ENCODE peak calls at places on chromosomes 2 and 18, in seven cellular contexts. D is neural progenitor cell, E is upper lobe of right lung, J is transverse colon, V is uterus, H is SK-N-SH, G is heart right ventricle. W is an unnamed sample. For H3K36me3, the result is how much of the 10 kb centered on the place peaks cover.

GRCh38 chr2:101811226-101812015 is 113.9 kb downstream of the MAP4K4 start:
- DNase-seq in D (no peak), E (no peak), J (no peak), V (no peak), H (no peak), G (no peak), W (no peak)

GRCh38 chr2:83022631-83023210 is 1436.4 kb downstream of the SUCLG1 start:
- DNase-seq in D (no peak), E (no peak), J (no peak), V (no peak), H (no peak), G (no peak), W (no peak)

GRCh38 chr18:23612434-23613090 is 26.3 kb upstream of the NPC1 start:
- DNase-seq in D (no peak), E (no peak), J (no peak), V (no peak), H (no peak), G (no peak), W (no peak)

GRCh38 chr2:132009874-132010521 is 151.8 kb downstream of the ANKRD30BL start:
- DNase-seq in D (peak), E (peak), J (no peak), V (no peak), H (peak), G (no peak), W (no peak)

GRCh38 chr2:38260469-38260868 is 116.6 kb downstream of the ATL2 start:
- DNase-seq in D (no peak), E (no peak), J (no peak), V (no peak), H (no peak), G (no peak), W (no peak)

GRCh38 chr2:230060672-230061293 is 7.9 kb downstream of the SLC16A14 start:
- DNase-seq in D (no peak), E (no peak), J (no peak), V (no peak), H (no peak), G (no peak), W (no peak)

GRCh38 chr2:233426619-233427342 is 72.5 kb downstream of the DGKD start:
- DNase-seq in D (no peak), E (no peak), J (no peak), V (no peak), H (no peak), G (no peak), W (no peak)

GRCh38 chr2:218230882-218231281 is 13.9 kb downstream of the ARPC2 start:
- DNase-seq in D (no peak), E (no peak), J (peak), V (no peak), H (peak), G (no peak), W (no peak)

GRCh38 chr2:8461341-8461740 is 220.5 kb upstream of the ID2 start:
- DNase-seq in D (no peak), E (no peak), J (no peak), V (no peak), H (no peak), G (no peak), W (no peak)

GRCh38 chr18:61823595-61823994 is 69.2 kb downstream of the RNF152 start:
- DNase-seq in D (no peak), E (no peak), J (no peak), V (no peak), H (no peak), G (no peak), W (peak)

GRCh38 chr2:64498438-64498837 is 25.7 kb upstream of the AFTPH start:
- DNase-seq in D (no peak), E (no peak), J (no peak), V (no peak), H (no peak), G (no peak), W (no peak)

GRCh38 chr18:12308386-12309100 is 502 bp downstream of the TUBB6 start:
- DNase-seq in D (peak), E (peak), J (peak), V (peak), H (peak), G (peak), W (peak)

DNA sequence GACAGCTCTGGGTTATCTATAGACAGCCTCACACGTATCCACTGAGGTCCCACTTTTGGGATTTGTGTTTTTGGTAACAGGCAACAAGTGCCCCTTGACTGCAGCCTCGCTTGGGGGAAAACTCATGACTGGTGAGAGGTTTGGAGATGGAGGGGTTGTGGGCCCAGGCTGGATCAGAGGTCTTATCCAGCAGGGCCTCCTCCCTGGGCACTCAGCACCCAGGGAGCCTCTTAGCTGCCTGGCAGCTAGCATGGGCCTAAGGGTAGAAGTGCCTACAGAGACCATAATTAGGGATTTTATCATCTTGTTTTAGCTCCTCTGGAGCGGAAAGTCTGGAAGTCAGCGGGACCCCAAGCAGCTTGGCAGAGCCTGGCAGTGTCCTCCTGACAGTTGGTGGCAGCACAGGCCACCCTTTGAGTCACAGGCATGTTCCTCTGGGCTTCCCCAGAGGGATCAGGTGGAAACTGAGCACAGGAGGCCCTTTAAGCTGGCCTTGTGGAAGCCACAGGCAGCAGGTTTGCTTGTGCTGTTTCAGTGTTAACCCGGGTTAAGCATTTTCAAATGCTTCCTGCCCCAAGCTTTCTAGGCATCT is 143.1 kb downstream of the KCTD1 start:
- DNase-seq in D (peak), E (no peak), J (peak), V (no peak), H (peak), G (peak), W (peak)
- TF ChIP-seq CTCF in D (peak), E (peak), J (no peak), V (no peak), H (peak), G (peak), W (peak)

GRCh38 chr2:235381261-235381912 is 112.5 kb upstream of the AGAP1 start:
- DNase-seq in D (no peak), E (no peak), J (no peak), V (no peak), H (no peak), G (no peak), W (no peak)

GRCh38 chr2:235382091-235383000 is 111.5 kb upstream of the AGAP1 start:
- DNase-seq in D (no peak), E (no peak), J (no peak), V (no peak), H (no peak), G (no peak), W (no peak)

GRCh38 chr2:235383272-235383843 is 110.5 kb upstream of the AGAP1 start:
- DNase-seq in D (no peak), E (no peak), J (no peak), V (no peak), H (no peak), G (no peak), W (no peak)

GRCh38 chr2:235378261-235378660 is 115.6 kb upstream of the AGAP1 start:
- DNase-seq in D (no peak), E (no peak), J (peak), V (no peak), H (no peak), G (no peak), W (no peak)

GRCh38 chr2:235378944-235379343 is 114.9 kb upstream of the AGAP1 start:
- DNase-seq in D (no peak), E (no peak), J (no peak), V (no peak), H (no peak), G (no peak), W (no peak)
- H3K36me3 ChIP-seq in D (under half), E (under half), J (under half), V (under half), H (under half), G (under half), W (under half)

DNA sequence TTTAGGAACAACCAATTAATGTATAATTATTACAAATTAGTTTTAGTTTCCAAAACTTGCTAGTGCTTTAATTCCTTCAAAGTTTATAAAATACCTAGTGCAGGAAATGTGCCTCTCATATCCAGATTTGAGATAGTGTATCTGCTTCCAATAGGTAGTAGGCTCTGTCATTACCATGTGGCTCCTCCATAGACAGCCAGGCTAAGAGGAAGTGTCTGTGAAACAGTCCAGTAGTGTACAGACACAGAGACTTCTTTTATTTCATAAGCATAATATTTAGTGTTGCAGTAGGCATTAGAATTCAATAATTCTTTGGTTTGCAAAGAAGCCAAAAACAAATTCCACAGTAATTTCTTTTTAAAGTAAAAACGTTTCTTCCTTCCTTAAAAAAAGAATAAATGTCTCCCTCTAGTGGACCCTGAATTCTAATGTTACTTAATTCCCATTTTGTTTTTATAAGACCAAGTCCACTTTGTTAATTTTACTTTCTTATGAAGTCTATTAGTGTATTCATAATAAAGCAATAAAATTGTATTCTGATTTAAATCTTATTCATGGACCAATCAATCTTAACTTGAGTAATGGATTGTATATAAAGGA is 101.2 kb downstream of the NEB start:
- DNase-seq in D (no peak), E (no peak), J (no peak), V (no peak), H (peak), G (no peak), W (no peak)
- TF ChIP-seq CTCF in D (peak), E (peak), J (no peak), V (no peak), H (peak), G (no peak), W (no peak)

GRCh38 chr2:42337356-42337820 is 23.6 kb downstream of the COX7A2L start:
- DNase-seq in D (no peak), E (no peak), J (no peak), V (no peak), H (no peak), G (no peak), W (no peak)

GRCh38 chr2:42339191-42339912 is 21.7 kb downstream of the COX7A2L start:
- DNase-seq in D (peak), E (no peak), J (no peak), V (no peak), H (peak), G (no peak), W (no peak)

GRCh38 chr2:42338567-42339190 is 22.3 kb downstream of the COX7A2L start:
- DNase-seq in D (no peak), E (no peak), J (no peak), V (no peak), H (no peak), G (no peak), W (no peak)

GRCh38 chr2:42336361-42336965 is 24.6 kb downstream of the COX7A2L start:
- DNase-seq in D (peak), E (no peak), J (no peak), V (no peak), H (no peak), G (no peak), W (no peak)

GRCh38 chr2:42337846-42338566 is 23.0 kb downstream of the COX7A2L start:
- DNase-seq in D (no peak), E (no peak), J (no peak), V (no peak), H (no peak), G (no peak), W (no peak)
- H3K36me3 ChIP-seq in D (under half), E (under half), J (under half), V (under half), H (under half), G (under half), W (under half)

GRCh38 chr2:136077138-136077537 is 40.8 kb downstream of the CXCR4 start:
- DNase-seq in D (no peak), E (no peak), J (no peak), V (no peak), H (no peak), G (no peak), W (no peak)

GRCh38 chr2:136080114-136080513 is 37.8 kb downstream of the CXCR4 start:
- DNase-seq in D (no peak), E (no peak), J (no peak), V (no peak), H (no peak), G (no peak), W (no peak)

GRCh38 chr2:136070913-136071312 is 47.0 kb downstream of the CXCR4 start:
- DNase-seq in D (no peak), E (no peak), J (no peak), V (no peak), H (no peak), G (no peak), W (no peak)

GRCh38 chr2:136072616-136073015 is 45.3 kb downstream of the CXCR4 start:
- DNase-seq in D (no peak), E (no peak), J (no peak), V (no peak), H (no peak), G (no peak), W (no peak)

DNA sequence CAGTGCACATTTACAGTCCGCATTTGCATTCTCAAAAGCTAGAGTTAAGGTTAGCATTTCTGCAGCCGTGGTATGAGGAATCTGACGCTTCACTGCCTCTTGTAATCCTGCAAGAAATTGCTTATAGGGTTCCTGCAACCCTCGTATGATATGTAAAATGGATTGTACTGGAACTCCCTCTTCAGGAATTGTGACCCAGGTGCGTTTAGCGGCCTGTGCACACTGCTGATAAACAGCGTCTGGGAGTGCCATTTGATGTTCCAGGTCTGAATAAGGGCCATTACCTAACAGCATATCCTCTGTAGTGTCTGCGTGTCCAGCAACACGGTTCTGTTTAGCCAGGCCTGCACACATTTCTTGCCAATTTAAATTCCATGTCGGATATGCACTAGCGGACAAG is 42.5 kb downstream of the CXCR4 start:
- DNase-seq in D (no peak), E (no peak), J (no peak), V (no peak), H (no peak), G (no peak), W (no peak)
- TF ChIP-seq CTCF in D (no peak), E (no peak), J (no peak), V (no peak), H (no peak), G (no peak), W (no peak)

GRCh38 chr2:47169784-47170183 is 14.7 kb upstream of the STPG4 start:
- DNase-seq in D (no peak), E (no peak), J (no peak), V (no peak), H (no peak), G (no peak), W (no peak)

GRCh38 chr2:47165001-47165555 is 10.0 kb upstream of the STPG4 start:
- DNase-seq in D (no peak), E (no peak), J (no peak), V (no peak), H (no peak), G (no peak), W (no peak)

GRCh38 chr2:47162780-47163179 is 7.7 kb upstream of the STPG4 start:
- DNase-seq in D (no peak), E (no peak), J (no peak), V (no peak), H (no peak), G (no peak), W (no peak)

GRCh38 chr2:47172156-47172921 is 17.2 kb upstream of the STPG4 start:
- DNase-seq in D (no peak), E (no peak), J (no peak), V (no peak), H (no peak), G (no peak), W (no peak)

DNA sequence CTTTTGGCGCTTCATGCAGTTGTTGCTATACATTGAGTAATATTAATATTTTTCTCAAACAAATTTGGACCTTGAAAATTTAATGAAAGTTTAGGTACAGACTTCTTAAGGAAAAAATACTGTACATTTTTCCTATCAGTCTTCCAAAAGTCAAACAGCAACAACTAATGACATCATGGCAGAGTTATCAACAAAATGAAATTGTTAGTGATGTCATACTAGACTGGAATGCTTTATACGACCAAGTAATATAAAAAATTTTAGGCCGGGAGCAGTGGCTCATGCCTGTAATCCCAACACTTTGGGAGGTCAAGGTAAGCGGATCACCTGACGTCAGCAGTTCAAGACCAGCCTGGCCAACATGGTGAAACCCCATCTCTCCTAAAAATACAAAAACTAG is 12.0 kb upstream of the STPG4 start:
- DNase-seq in D (no peak), E (no peak), J (no peak), V (no peak), H (no peak), G (no peak), W (no peak)
- H3K36me3 ChIP-seq in D (under half), E (half or more), J (under half), V (under half), H (half or more), G (under half), W (half or more)

DNA sequence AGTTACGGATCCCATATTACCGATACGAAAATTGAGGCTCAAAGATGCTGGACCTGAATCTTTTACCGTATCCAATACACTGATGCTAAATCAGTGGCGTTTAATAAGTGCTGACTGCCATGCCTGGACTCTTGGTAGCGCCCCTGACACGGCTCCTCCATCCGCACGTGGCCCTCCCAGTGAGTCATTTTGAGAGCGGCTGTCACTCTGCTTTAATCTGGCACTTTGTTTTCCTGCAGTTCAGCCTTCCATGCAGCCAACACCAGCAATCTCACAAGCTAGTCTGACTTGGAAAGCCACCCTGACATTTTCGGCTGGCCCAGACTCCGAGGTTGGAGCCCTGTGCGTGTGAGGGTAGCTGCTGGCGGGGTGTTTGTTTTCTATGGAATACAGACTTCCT is 155.1 kb upstream of the LMAN1 start:
- DNase-seq in D (peak), E (no peak), J (peak), V (peak), H (no peak), G (peak), W (peak)
- TF ChIP-seq CTCF in D (no peak), E (no peak), J (no peak), V (no peak), H (no peak), G (no peak), W (no peak)

DNA sequence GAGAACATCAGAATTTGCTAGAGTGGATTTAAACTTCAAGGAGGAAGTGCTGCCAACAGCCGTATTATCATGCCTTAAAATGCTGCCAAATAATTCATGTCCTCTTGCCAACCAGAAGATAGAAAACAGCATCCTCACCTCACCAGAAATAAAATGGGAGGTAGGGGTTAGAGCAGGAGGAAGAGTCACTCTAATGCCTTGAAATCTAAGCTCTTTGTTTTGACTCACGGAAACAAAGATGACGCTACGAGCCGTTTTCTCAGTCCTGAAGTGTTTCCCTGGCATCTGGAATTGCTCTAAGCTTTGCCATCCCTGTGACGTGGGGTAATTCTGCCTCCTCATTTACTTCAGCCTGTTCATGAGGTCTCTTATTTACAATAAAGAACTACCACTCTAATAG is 97.0 kb downstream of the PRPF40A start:
- DNase-seq in D (no peak), E (no peak), J (no peak), V (no peak), H (no peak), G (no peak), W (no peak)
- H3K36me3 ChIP-seq in D (under half), E (half or more), J (under half), V (under half), H (half or more), G (under half), W (under half)

DNA sequence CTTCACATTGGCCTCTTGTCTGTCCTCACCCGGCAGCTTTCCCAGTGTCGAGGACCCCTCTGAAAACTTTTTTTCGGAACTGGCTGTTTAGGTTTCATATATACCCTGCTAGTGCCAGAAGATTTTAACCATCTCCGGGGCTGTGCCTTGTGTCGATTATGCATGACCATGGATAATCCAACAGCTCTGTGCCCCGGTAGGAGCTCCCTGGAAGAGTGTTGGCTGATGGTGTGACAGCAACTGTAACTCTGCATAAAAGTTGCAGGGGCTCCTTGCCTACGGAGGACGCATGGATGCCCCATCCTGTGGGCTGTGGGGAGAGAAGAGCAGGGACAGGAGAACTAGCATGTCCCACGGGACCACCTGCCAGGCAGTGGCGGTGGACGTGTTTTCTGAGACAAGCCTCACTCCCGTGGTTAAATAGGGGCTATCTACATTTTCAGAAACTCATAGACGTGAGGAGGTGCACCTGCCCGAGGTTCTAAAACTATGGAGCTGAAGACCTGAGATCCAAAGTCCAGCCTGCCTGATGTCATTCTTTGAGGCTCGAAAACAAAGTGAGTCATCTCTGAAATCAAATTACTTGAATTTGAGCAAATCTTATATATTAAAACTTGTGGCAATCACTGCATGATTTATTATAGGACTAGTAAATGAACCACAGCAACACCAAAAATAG is 437.2 kb upstream of the HS6ST1 start:
- DNase-seq in D (no peak), E (no peak), J (no peak), V (no peak), H (no peak), G (no peak), W (no peak)
- TF ChIP-seq CTCF in D (no peak), E (no peak), J (no peak), V (no peak), H (no peak), G (no peak), W (no peak)

W was measured in heart left ventricle.